ENCODE peak calls at places on chromosome 4, in five cellular contexts. Q is SK-N-SH; T is central memory CD4-positive, alpha-beta T cell; P is MG63; E is upper lobe of right lung. G is an unnamed sample.
A peak's percentile ranks its signal among the peaks of the same experiment; 100 is the strongest.

GRCh38 chr4:74006009-74006476 is 7.6 kb upstream of the CXCL5 start:
- DNase-seq in Q (no peak), T (no peak), P (no peak), E (no peak), G (no peak)

GRCh38 chr4:613126-613525 is 12.2 kb upstream of the PDE6B start:
- DNase-seq in Q (no peak), T (no peak), P (no peak), E (no peak), G (no peak)

GRCh38 chr4:80249144-80249543 is 17.3 kb upstream of the FGF5 start:
- DNase-seq in Q (no peak), T (no peak), P (no peak), E (no peak), G (no peak)

GRCh38 chr4:70671091-70671490 is 4.8 kb upstream of the JCHAIN start:
- DNase-seq in Q (no peak), T (no peak), P (no peak), E (no peak), G (no peak)

GRCh38 chr4:24321151-24321550 is 263.2 kb downstream of the DHX15 start:
- DNase-seq in Q (no peak), T (no peak), P (no peak), E (no peak), G (no peak)

GRCh38 chr4:4613641-4614286 is 71.9 kb upstream of the STX18 start:
- DNase-seq in Q (no peak), T (no peak), P (no peak), E (no peak), G (no peak)

GRCh38 chr4:93031431-93032098 is 727.8 kb downstream of the GRID2 start:
- DNase-seq in Q (no peak), T (no peak), P (no peak), E (no peak), G (no peak)

GRCh38 chr4:170202721-170203120 is 113.0 kb upstream of the AADAT start:
- DNase-seq in Q (no peak), T (no peak), P (no peak), E (no peak), G (no peak)

GRCh38 chr4:172095161-172095560 is 282.0 kb downstream of the GALNTL6 start:
- DNase-seq in Q (no peak), T (no peak), P (no peak), E (no peak), G (no peak)

GRCh38 chr4:177573487-177573886 is 131.2 kb upstream of the AGA start:
- DNase-seq in Q (no peak), T (no peak), P (peak; percentile 2), E (no peak), G (no peak)

GRCh38 chr4:7186516-7187296 is 5.6 kb upstream of the SORCS2 start:
- DNase-seq in Q (no peak), T (no peak), P (no peak), E (peak; percentile 34), G (no peak)

GRCh38 chr4:104064650-104065577 is 345.1 kb upstream of the TACR3 start:
- DNase-seq in Q (peak; percentile 25), T (no peak), P (peak; percentile 2), E (peak; percentile 57), G (peak; percentile 73)

GRCh38 chr4:38600575-38600974 is 63.4 kb upstream of the KLF3 start:
- DNase-seq in Q (no peak), T (no peak), P (no peak), E (no peak), G (no peak)

GRCh38 chr4:111991797-111992196 is 153.5 kb upstream of the FAM241A start:
- DNase-seq in Q (no peak), T (no peak), P (no peak), E (no peak), G (no peak)

GRCh38 chr4:77236806-77237205 is 79.8 kb downstream of the CCNG2 start:
- DNase-seq in Q (no peak), T (no peak), P (no peak), E (no peak), G (no peak)

GRCh38 chr4:94559351-94559806 is 107.6 kb downstream of the PDLIM5 start:
- DNase-seq in Q (no peak), T (no peak), P (no peak), E (no peak), G (no peak)

GRCh38 chr4:179145746-179146530 is 1703.7 kb upstream of the AGA start:
- DNase-seq in Q (no peak), T (no peak), P (no peak), E (no peak), G (no peak)

GRCh38 chr4:92047209-92047877 is 256.4 kb upstream of the GRID2 start:
- DNase-seq in Q (peak; percentile 2), T (no peak), P (no peak), E (no peak), G (no peak)

GRCh38 chr4:145937990-145938611 is 522 bp downstream of the ZNF827 start:
- DNase-seq in Q (peak; percentile 60), T (peak; percentile 58), P (no peak), E (no peak), G (peak; percentile 53)

GRCh38 chr4:39510348-39510929 is 16.8 kb downstream of the UGDH start:
- DNase-seq in Q (no peak), T (no peak), P (no peak), E (no peak), G (no peak)

GRCh38 chr4:8333726-8334460 is 64.3 kb downstream of the HTRA3 start:
- DNase-seq in Q (no peak), T (no peak), P (no peak), E (peak; percentile 32), G (no peak)

GRCh38 chr4:121439669-121440068 is 58.9 kb upstream of the QRFPR start:
- DNase-seq in Q (no peak), T (no peak), P (no peak), E (no peak), G (no peak)

GRCh38 chr4:6753891-6754290 is 28.6 kb upstream of the KIAA0232 start:
- DNase-seq in Q (no peak), T (no peak), P (no peak), E (no peak), G (no peak)

GRCh38 chr4:24850669-24851068 is 55.3 kb downstream of the SOD3 start:
- DNase-seq in Q (peak; percentile 3), T (no peak), P (peak; percentile 67), E (no peak), G (no peak)

GRCh38 chr4:1365271-1366178 is 18.5 kb downstream of the UVSSA start:
- DNase-seq in Q (no peak), T (no peak), P (no peak), E (peak; percentile 91), G (no peak)

GRCh38 chr4:122978109-122978508 is 55.7 kb upstream of the NUDT6 start:
- DNase-seq in Q (no peak), T (no peak), P (no peak), E (no peak), G (no peak)

GRCh38 chr4:159178147-159178541 is 75.3 kb downstream of the RAPGEF2 start:
- DNase-seq in Q (no peak), T (no peak), P (no peak), E (no peak), G (no peak)

GRCh38 chr4:146049802-146050201 is 111.2 kb upstream of the ZNF827 start:
- DNase-seq in Q (no peak), T (no peak), P (no peak), E (no peak), G (no peak)

GRCh38 chr4:177047070-177047850 is 254.5 kb upstream of the VEGFC start:
- DNase-seq in Q (peak; percentile 49), T (peak; percentile 19), P (peak; percentile 92), E (peak; percentile 67), G (peak; percentile 66)

GRCh38 chr4:75916091-75916661 is 13.9 kb upstream of the PPEF2 start:
- DNase-seq in Q (peak; percentile 59), T (peak; percentile 36), P (peak; percentile 21), E (no peak), G (peak; percentile 71)

GRCh38 chr4:41933997-41934812 is 1.0 kb upstream of the TMEM33 start:
- DNase-seq in Q (no peak), T (no peak), P (no peak), E (no peak), G (no peak)

GRCh38 chr4:82905205-82905604 is 4.7 kb downstream of the THAP9 start:
- DNase-seq in Q (no peak), T (no peak), P (no peak), E (no peak), G (no peak)

GRCh38 chr4:59553739-59554126 is 1646.4 kb upstream of the ADGRL3 start:
- DNase-seq in Q (no peak), T (no peak), P (peak; percentile 2), E (no peak), G (no peak)

GRCh38 chr4:38743866-38744265 is 38.9 kb downstream of the TLR10 start:
- DNase-seq in Q (no peak), T (no peak), P (no peak), E (no peak), G (no peak)